ENCODE peak calls at places on chromosomes 11 and 22, in five cellular contexts. D is pancreas, O is left lung, V is IMR-90, U is A549. E is an unnamed sample.

GRCh38 chr22:23128269-23129108 is 13.3 kb downstream of the RSPH14 start:
- DNase-seq in V (peak), U (peak), D (peak), O (peak), E (no peak)

GRCh38 chr11:84260862-84261261 is 974.7 kb upstream of the CCDC90B start:
- DNase-seq in D (no peak), V (no peak), O (no peak), U (no peak), E (no peak)

GRCh38 chr11:125070699-125071254 is 7.7 kb downstream of the SLC37A2 start:
- DNase-seq in V (peak), U (no peak), O (peak), D (no peak), E (peak)

GRCh38 chr11:125085301-125086081 is 22.4 kb downstream of the SLC37A2 start:
- DNase-seq in D (no peak), O (no peak), V (no peak), U (no peak), E (no peak)

GRCh38 chr22:35575116-35575748 is 34.6 kb downstream of the RASD2 start:
- DNase-seq in O (no peak), D (no peak), U (no peak), V (no peak), E (no peak)

GRCh38 chr11:94521684-94522083 is 9.4 kb downstream of the C11orf97 start:
- DNase-seq in V (no peak), D (no peak), O (no peak), U (peak), E (no peak)

GRCh38 chr11:79362358-79362757 is 78.5 kb downstream of the TENM4 start:
- DNase-seq in O (no peak), U (no peak), V (no peak), D (no peak), E (no peak)

GRCh38 chr11:119189393-119189792 is 4.1 kb downstream of the NHERF4 start:
- DNase-seq in D (no peak), O (no peak), V (no peak), U (no peak), E (no peak)

GRCh38 chr11:10322401-10322800 is 17.5 kb downstream of the ADM start:
- DNase-seq in O (no peak), V (no peak), D (no peak), U (no peak), E (no peak)

GRCh38 chr11:66325140-66325754 is 8.4 kb upstream of the CD248 start:
- DNase-seq in V (no peak), U (no peak), O (no peak), D (no peak), E (no peak)

GRCh38 chr11:66328036-66328306 is 8.3 kb downstream of the RIN1 start:
- DNase-seq in V (no peak), O (no peak), D (no peak), U (no peak), E (no peak)

GRCh38 chr11:66327171-66328035 is 8.8 kb downstream of the RIN1 start:
- DNase-seq in D (no peak), U (no peak), V (peak), O (no peak), E (no peak)

GRCh38 chr11:66324626-66325025 is 7.8 kb upstream of the CD248 start:
- DNase-seq in V (no peak), U (no peak), D (no peak), O (no peak), E (no peak)

GRCh38 chr11:66326261-66327111 is 9.6 kb upstream of the CD248 start:
- DNase-seq in O (no peak), D (no peak), U (no peak), V (no peak), E (no peak)
- TF ChIP-seq CTCF in O (no peak), D (no peak), U (no peak), V (no peak), E (no peak)

GRCh38 chr11:114556135-114556534 is 3.5 kb downstream of the NXPE1 start:
- DNase-seq in V (no peak), U (no peak), D (no peak), O (no peak), E (no peak)

GRCh38 chr11:114551060-114551459 is 8.6 kb downstream of the NXPE1 start:
- DNase-seq in U (no peak), V (no peak), D (no peak), O (no peak), E (no peak)

DNA sequence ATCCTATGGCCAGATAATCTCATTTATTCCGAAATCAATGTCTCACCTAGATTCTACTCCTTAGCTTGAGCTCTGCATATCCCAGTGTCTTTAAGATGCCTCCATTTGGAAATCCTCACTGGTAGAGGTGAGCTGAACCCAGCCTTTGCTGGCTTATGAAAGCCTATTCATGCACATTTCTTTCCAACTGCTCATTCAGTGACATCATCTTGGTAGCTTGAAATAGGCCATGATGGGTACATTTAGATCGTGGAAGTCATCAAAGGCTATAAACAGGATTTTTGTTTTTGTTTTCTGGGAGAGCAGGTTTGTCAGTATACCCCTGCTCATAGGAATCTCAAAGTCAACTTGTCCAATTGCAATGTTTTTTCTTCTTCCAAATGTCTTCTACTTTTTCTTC is 6.0 kb downstream of the NXPE1 start:
- DNase-seq in D (no peak), V (peak), O (no peak), U (no peak), E (no peak)
- H3K27ac ChIP-seq in D (no peak), V (no peak), O (no peak), U (no peak), E (no peak)

GRCh38 chr11:2189938-2190669 is 18.5 kb upstream of the TH start:
- DNase-seq in U (no peak), D (no peak), V (no peak), O (no peak), E (no peak)

GRCh38 chr11:2185324-2186085 is 13.9 kb upstream of the TH start:
- DNase-seq in U (no peak), V (no peak), O (no peak), D (no peak), E (no peak)

GRCh38 chr11:2187267-2187707 is 15.7 kb upstream of the TH start:
- DNase-seq in U (no peak), V (no peak), O (no peak), D (no peak), E (no peak)

GRCh38 chr11:2188745-2189144 is 17.1 kb upstream of the TH start:
- DNase-seq in U (no peak), O (no peak), D (no peak), V (no peak), E (no peak)

DNA sequence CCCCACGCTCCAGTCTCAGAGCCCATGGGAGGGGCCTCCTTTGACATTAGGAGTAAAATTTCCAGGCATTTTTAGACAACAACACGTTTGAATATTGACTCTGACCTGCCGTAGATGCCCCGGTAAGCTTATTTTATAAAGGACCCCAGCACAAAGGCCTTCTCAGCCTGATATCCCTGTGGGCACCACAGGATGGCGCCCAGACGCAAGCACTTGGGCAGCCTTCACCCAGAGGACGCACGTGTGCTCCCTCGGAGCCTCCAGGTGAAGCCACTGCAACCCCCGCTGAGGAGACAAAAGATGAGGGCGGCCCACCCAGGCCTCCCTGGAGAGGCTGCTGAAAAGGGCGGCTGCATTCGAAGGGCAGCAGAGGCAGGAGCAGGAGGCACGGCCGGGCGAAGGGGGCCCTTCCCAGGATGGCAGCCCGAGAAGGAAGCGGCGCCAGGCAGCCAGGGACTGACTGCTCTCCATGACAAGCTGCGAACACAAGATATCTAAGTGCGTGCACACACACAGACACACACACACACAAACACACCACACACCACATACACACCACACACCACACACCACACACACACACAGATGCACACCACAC is 15.2 kb upstream of the TH start:
- DNase-seq in D (no peak), O (no peak), U (peak), V (no peak), E (no peak)
- TF ChIP-seq CTCF in D (peak), O (peak), U (peak), V (peak), E (peak)

DNA sequence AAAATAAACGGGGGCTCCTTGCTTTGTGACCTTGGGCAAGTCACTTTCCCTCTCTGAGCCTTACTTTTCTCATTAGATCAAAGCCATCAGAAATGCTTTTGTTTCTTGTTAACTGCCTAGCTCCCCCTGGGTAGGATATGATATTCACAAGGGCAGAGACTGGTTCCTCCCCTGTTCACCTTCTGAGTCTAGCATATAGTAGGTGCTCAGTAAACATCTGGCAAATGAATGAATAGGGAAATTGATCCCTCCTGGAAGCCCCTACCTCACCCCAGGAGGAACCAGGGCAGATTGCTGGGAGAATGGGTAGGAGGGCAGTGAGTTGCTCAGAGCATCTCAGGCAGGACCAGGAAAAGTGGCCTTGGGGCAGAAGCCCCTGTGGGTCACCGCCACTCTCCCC is 6.6 kb upstream of the SAC3D1 start:
- DNase-seq in O (no peak), D (no peak), U (no peak), V (no peak), E (no peak)
- H3K27ac ChIP-seq in O (no peak), D (no peak), U (no peak), V (no peak), E (no peak)

GRCh38 chr11:75790986-75791385 is 22.4 kb downstream of the DGAT2 start:
- DNase-seq in V (no peak), U (no peak), O (no peak), D (no peak), E (no peak)
- TF ChIP-seq CTCF in V (no peak), U (no peak), O (no peak), D (no peak), E (no peak)

E was measured in RWPE2.